ENCODE peak calls at places on chromosomes 5 and 9, in eight cellular contexts. B is heart right ventricle, D is right atrium auricular region, Z is AG09319, Q is WTC11, S is GM12864, O is tibial artery, J is colonic mucosa. T is an unnamed sample.

GRCh38 chr9:121201045-121201737 is 478 bp downstream of the RAB14 start:
- DNase-seq in Q (peak; percentile 45), O (peak; percentile 24), B (peak; percentile 65), J (peak; percentile 59), Z (no peak), S (no peak), D (no peak), T (no peak)

GRCh38 chr5:168747987-168748777 is 169.0 kb upstream of the PANK3 start:
- DNase-seq in O (no peak), S (peak; percentile 13), Z (no peak), J (peak; percentile 45), D (no peak), B (peak; percentile 33), Q (peak; percentile 86), T (no peak)

GRCh38 chr9:127629468-127630081 is 17.5 kb downstream of the STXBP1 start:
- DNase-seq in B (no peak), O (no peak), Q (peak; percentile 32), Z (no peak), S (no peak), D (no peak), J (no peak), T (no peak)

GRCh38 chr9:130537346-130538050 is 41.9 kb upstream of the FUBP3 start:
- DNase-seq in S (no peak), D (no peak), O (no peak), Q (no peak), Z (no peak), J (no peak), B (no peak), T (no peak)

GRCh38 chr5:171706736-171707440 is 78.7 kb upstream of the SMIM23 start:
- DNase-seq in J (no peak), D (peak; percentile 30), B (no peak), Z (no peak), S (no peak), Q (no peak), O (no peak), T (no peak)

GRCh38 chr5:132677191-132677590 is 3.4 kb downstream of the IL4 start:
- DNase-seq in J (peak; percentile 10), D (peak; percentile 59), S (no peak), Q (peak; percentile 36), B (no peak), Z (peak; percentile 46), O (peak; percentile 63), T (peak; percentile 76)

GRCh38 chr5:57931807-57932206 is 449.2 kb upstream of the ACTBL2 start:
- DNase-seq in B (no peak), Z (no peak), Q (no peak), S (no peak), D (no peak), O (no peak), J (no peak), T (no peak)

GRCh38 chr9:33157960-33158359 is 9.2 kb downstream of the B4GALT1 start:
- DNase-seq in J (no peak), Z (no peak), S (no peak), Q (no peak), D (peak; percentile 23), B (no peak), O (no peak), T (no peak)

GRCh38 chr9:75866273-75866871 is 24.1 kb upstream of the PCSK5 start:
- DNase-seq in Q (peak; percentile 51), S (peak; percentile 13), O (peak; percentile 63), Z (peak; percentile 11), D (no peak), J (peak; percentile 75), B (no peak), T (no peak)

GRCh38 chr5:110270-110888 is 18.4 kb downstream of the PLEKHG4B start:
- DNase-seq in Q (no peak), D (no peak), B (no peak), Z (no peak), J (no peak), O (no peak), S (no peak), T (no peak)

GRCh38 chr5:9898319-9898718 is 268.2 kb upstream of the TAS2R1 start:
- DNase-seq in B (no peak), Q (peak; percentile 52), J (no peak), Z (peak; percentile 16), S (no peak), O (no peak), D (no peak), T (no peak)

GRCh38 chr5:34587355-34588241 is 68.5 kb upstream of the RAI14 start:
- DNase-seq in D (no peak), Z (peak; percentile 30), Q (no peak), S (peak; percentile 22), J (no peak), O (no peak), B (no peak), T (no peak)

GRCh38 chr5:168227973-168228615 is 63.4 kb upstream of the WWC1 start:
- DNase-seq in J (no peak), S (peak; percentile 38), Z (no peak), B (no peak), O (no peak), Q (no peak), D (no peak), T (no peak)

GRCh38 chr5:168874713-168875380 is 295.7 kb upstream of the PANK3 start:
- DNase-seq in Q (no peak), Z (no peak), J (no peak), D (no peak), O (no peak), B (no peak), S (no peak), T (no peak)

GRCh38 chr5:113058269-113058668 is 81.7 kb downstream of the DCP2 start:
- DNase-seq in Q (no peak), O (no peak), J (no peak), B (no peak), D (no peak), S (no peak), Z (no peak), T (no peak)

GRCh38 chr5:42131081-42131480 is 206.0 kb downstream of the FBXO4 start:
- DNase-seq in D (no peak), Z (no peak), O (no peak), B (no peak), Q (no peak), S (no peak), J (no peak), T (no peak)

GRCh38 chr5:11166906-11167305 is 405.9 kb upstream of the DAP start:
- DNase-seq in S (no peak), D (no peak), Z (no peak), B (no peak), J (no peak), O (no peak), Q (no peak), T (no peak)

GRCh38 chr5:11164456-11165286 is 403.6 kb upstream of the DAP start:
- DNase-seq in Z (no peak), S (no peak), D (no peak), Q (no peak), O (no peak), J (no peak), B (no peak), T (no peak)
- TF ChIP-seq CTCF in Z (no peak), S (no peak), D (no peak), Q (no peak), O (no peak), J (no peak), B (no peak), T (no peak)

DNA sequence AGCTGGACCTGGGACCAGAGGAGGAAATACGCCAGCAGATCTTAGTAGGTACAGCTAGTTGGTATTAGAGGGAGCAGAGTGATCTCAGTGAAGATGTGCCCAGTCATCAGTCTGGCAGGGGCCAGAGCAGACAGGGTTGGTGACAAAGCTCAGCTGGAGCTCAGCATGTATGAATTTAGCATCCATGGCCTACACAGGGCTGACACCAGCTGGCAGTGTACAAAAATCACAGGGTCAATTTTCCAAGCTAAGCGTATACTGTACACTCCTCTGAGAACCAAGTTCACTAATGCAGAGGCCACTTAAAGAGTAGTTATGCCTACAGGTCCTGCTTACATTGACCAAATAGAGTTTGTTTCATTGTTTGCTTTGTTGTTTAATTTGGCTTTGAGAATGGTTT is 146.6 kb downstream of the SLC24A2 start:
- DNase-seq in O (no peak), J (no peak), D (no peak), Q (no peak), S (no peak), Z (no peak), B (no peak), T (no peak)
- TF ChIP-seq CTCF in O (no peak), J (no peak), D (no peak), Q (no peak), S (no peak), Z (no peak), B (no peak), T (no peak)

DNA sequence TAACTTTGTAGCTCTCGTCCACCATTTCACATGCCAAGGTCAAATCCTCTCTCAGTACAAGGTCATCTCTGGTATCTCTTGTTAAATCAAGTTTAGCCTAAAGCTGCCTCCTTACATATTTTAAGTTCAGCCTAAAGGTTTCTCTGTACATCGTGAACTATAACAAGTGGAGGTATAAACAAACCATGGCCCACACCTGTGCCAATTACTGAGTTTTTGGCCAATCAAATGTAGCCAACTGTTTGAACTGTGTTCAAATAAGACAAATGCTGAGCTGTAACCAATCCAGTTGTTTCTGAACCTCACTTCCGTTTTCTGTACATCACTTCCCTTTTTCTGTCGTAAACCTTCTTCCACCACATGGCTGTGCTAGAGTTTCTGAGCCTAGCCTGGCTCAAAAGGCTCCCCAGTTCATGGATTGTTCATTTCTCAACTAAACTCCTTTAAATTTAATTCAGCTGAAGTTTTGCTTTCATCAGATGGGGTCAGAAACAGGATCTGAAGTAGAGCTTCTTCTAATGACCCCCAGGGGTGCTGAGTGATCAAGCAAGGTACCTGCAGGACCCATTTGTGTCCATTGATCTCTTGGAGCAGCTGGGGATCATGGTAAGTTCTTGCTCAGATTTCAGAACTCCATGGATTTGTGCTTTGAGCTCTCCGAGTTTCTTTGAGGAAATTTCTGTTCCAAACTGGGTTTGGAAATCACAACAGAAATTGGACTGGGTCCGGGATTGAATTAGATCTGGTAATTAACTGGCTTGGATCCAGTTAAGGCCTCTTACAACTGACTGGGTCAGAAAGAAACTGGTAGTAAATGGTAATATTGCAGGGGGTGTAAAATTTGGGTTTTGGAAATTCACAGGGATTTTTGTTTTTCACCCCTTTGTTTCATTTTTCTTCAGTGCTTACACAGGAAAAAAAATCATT is 11.0 kb upstream of the NANS start:
- DNase-seq in O (no peak), D (no peak), S (peak; percentile 93), B (no peak), J (no peak), Q (no peak), Z (no peak), T (no peak)
- TF ChIP-seq CTCF in O (no peak), D (no peak), S (peak; percentile 22), B (no peak), J (no peak), Q (no peak), Z (no peak), T (no peak)

GRCh38 chr9:126551812-126552211 is 61.9 kb upstream of the LMX1B start:
- DNase-seq in Q (no peak), D (no peak), J (no peak), B (no peak), Z (no peak), O (no peak), S (no peak), T (no peak)
- TF ChIP-seq CTCF in Q (no peak), D (no peak), J (no peak), B (no peak), Z (no peak), O (no peak), S (no peak), T (no peak)

DNA sequence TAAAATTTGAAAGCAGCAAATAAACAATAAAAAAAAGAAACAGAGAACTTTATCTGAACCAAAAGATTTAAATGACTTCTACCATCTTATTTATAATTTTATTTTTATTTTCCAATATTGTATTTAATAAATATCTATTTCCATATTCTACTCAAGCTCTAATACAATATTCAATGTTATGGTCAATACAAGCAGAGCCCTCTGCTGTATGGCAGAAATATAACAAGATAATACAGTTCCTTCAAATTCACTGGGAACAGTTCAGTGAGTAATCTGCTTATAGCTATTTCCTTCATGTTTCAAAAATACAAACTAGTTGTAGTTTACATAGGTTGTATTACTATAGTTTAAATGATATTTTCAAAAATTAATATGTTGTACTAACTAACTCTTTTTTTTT is 332.7 kb downstream of the PRDM9 start:
- DNase-seq in B (no peak), S (no peak), Q (no peak), O (no peak), J (no peak), Z (no peak), D (no peak), T (no peak)
- TF ChIP-seq CTCF in B (no peak), S (no peak), Q (no peak), O (no peak), J (no peak), Z (no peak), D (no peak), T (no peak)

T was measured in BJ.